ENCODE peak calls at places on chromosomes 4 and X, in eight cellular contexts. V is H9; G is H7; U is smooth muscle cell of the brain vasculature; B is effector memory CD8-positive, alpha-beta T cell; L is neural crest cell; F is left colon; K is ACHN. Q is an unnamed sample.

GRCh38 chr4:89397464-89397863 is 89.9 kb upstream of the GPRIN3 start:
- DNase-seq in F (no peak), K (no peak), U (no peak), V (no peak), L (no peak), G (no peak), B (no peak), Q (no peak)

GRCh38 chr4:177196615-177197014 is 113.1 kb upstream of the NEIL3 start:
- DNase-seq in L (no peak), K (no peak), G (no peak), U (no peak), B (no peak), F (no peak), V (no peak), Q (no peak)

GRCh38 chr4:95547708-95548471 is 883 bp downstream of the UNC5C start:
- DNase-seq in B (no peak), U (no peak), V (peak), L (peak), F (no peak), K (no peak), G (peak), Q (no peak)

GRCh38 chr4:165626316-165626715 is 246.7 kb upstream of the TLL1 start:
- DNase-seq in F (no peak), B (no peak), K (no peak), U (no peak), L (no peak), V (no peak), G (no peak), Q (no peak)

GRCh38 chr4:9885958-9886357 is 104.5 kb downstream of the DRD5 start:
- DNase-seq in B (no peak), F (no peak), L (no peak), K (no peak), U (no peak), G (no peak), V (no peak), Q (no peak)

GRCh38 chrX:426881-427280 is 40.2 kb upstream of the PPP2R3B start:
- DNase-seq in K (no peak), B (no peak), F (no peak), V (no peak), G (peak), L (no peak), U (no peak), Q (no peak)

GRCh38 chr4:20276848-20277247 is 25.1 kb downstream of the SLIT2 start:
- DNase-seq in B (no peak), V (no peak), K (no peak), U (no peak), G (no peak), F (no peak), L (no peak), Q (no peak)

GRCh38 chr4:7347981-7348380 is 86.7 kb downstream of the PSAPL1 start:
- DNase-seq in V (no peak), G (no peak), K (peak), B (no peak), L (no peak), F (no peak), U (no peak), Q (no peak)

GRCh38 chrX:56932653-56933339 is 62.5 kb downstream of the SPIN3 start:
- DNase-seq in F (no peak), U (no peak), B (no peak), L (no peak), K (no peak), V (no peak), G (no peak), Q (no peak)

Q was measured in cortex of kidney.